ENCODE peak calls at places on chromosome 17, in ten cellular contexts. Q is stimulated activated CD4-positive, alpha-beta T cell treated with anti-CD3 and anti-CD28 coated beads, Interleukin-2, amount 100 ng/mL, for 24 hours; G is MV-4-11; E is CD8-positive, alpha-beta T cell; B is GM13977; H is activated CD8-positive, alpha-beta T cell treated with anti-CD3 and anti-CD28 coated beads for 36 hours; D is stimulated activated CD8-positive, alpha-beta memory T cell treated with anti-CD3 and anti-CD28 coated beads, Interleukin-12 subunit alpha, Interleukin-12 subunit beta, amount 100 ng/mL, for 4 hours; Z is fibroblast of pulmonary artery; W is IMR-90; L is activated T-cell treated with anti-CD3 and anti-CD28 coated beads for 1 hour. F is an unnamed sample.

GRCh38 chr17:17088511-17089205 is 46.4 kb downstream of the MPRIP start:
- DNase-seq in Q (no peak), G (no peak), E (no peak), B (no peak), H (peak), D (no peak), Z (no peak), W (no peak), L (no peak), F (no peak)

GRCh38 chr17:68865584-68865983 is 89.6 kb downstream of the ABCA8 start:
- DNase-seq in Q (no peak), G (no peak), E (no peak), B (no peak), H (no peak), D (no peak), Z (no peak), W (no peak), L (no peak), F (no peak)

GRCh38 chr17:17845046-17845775 is 8.4 kb upstream of the SREBF1 start:
- DNase-seq in Q (no peak), G (no peak), E (no peak), B (no peak), H (no peak), D (no peak), Z (no peak), W (no peak), L (no peak), F (no peak)

GRCh38 chr17:46782250-46782953 is 36.1 kb downstream of the WNT3 start:
- DNase-seq in Q (peak), G (peak), E (no peak), B (peak), H (peak), D (no peak), Z (peak), W (no peak), L (no peak), F (peak)

GRCh38 chr17:65850486-65850885 is 289.0 kb upstream of the AXIN2 start:
- DNase-seq in Q (no peak), G (peak), E (no peak), B (no peak), H (peak), D (no peak), Z (peak), W (peak), L (no peak), F (no peak)

GRCh38 chr17:54892360-54892759 is 8.3 kb upstream of the TOM1L1 start:
- DNase-seq in Q (no peak), G (no peak), E (no peak), B (no peak), H (no peak), D (no peak), Z (no peak), W (no peak), L (no peak), F (no peak)

GRCh38 chr17:45895304-45895968 is 1.1 kb downstream of the MAPT start:
- DNase-seq in Q (peak), G (no peak), E (no peak), B (peak), H (peak), D (no peak), Z (no peak), W (no peak), L (no peak), F (peak)

GRCh38 chr17:76147211-76148014 is 6.4 kb upstream of the FOXJ1 start:
- DNase-seq in Q (no peak), G (no peak), E (no peak), B (no peak), H (no peak), D (no peak), Z (peak), W (peak), L (no peak), F (no peak)

GRCh38 chr17:46922804-46923635 is at the start of gene GOSR2:
- DNase-seq in Q (peak), G (peak), E (peak), B (peak), H (peak), D (peak), Z (peak), W (peak), L (peak), F (peak)

GRCh38 chr17:75619506-75620431 is 13.5 kb upstream of the SMIM5 start:
- DNase-seq in Q (peak), G (no peak), E (no peak), B (no peak), H (peak), D (no peak), Z (peak), W (peak), L (no peak), F (peak)

GRCh38 chr17:418421-418751 is 65.8 kb upstream of the RPH3AL start:
- DNase-seq in Q (peak), G (peak), E (peak), B (no peak), H (peak), D (no peak), Z (no peak), W (no peak), L (no peak), F (no peak)

F was measured in SK-N-DZ.